ENCODE peak calls at places on chromosomes 11 and 22, in five cellular contexts. One of them, this sample, is unnamed. For H3K4me1, the result is how much of the 10 kb centered on the place peaks cover.

GRCh38 chr11:62602141-62603071 is 741 bp upstream of the MTA2 start:
- DNase-seq in Panc1: no peak
- DNase-seq in GM23338: peak
- DNase-seq in A549: no peak
- DNase-seq in HepG2: no peak
- DNase-seq in this sample: no peak

GRCh38 chr11:111476366-111476765 is 35.8 kb downstream of the BTG4 start:
- DNase-seq in Panc1: no peak
- DNase-seq in HepG2: no peak
- DNase-seq in A549: no peak
- DNase-seq in GM23338: no peak
- DNase-seq in this sample: no peak

GRCh38 chr11:17633987-17634775 is 85.2 kb upstream of the MYOD1 start:
- DNase-seq in Panc1: no peak
- DNase-seq in A549: no peak
- DNase-seq in GM23338: no peak
- DNase-seq in HepG2: no peak
- DNase-seq in this sample: no peak

GRCh38 chr11:57405271-57405890 is 14.9 kb upstream of the PRG2 start:
- DNase-seq in HepG2: no peak
- DNase-seq in A549: no peak
- DNase-seq in Panc1: no peak
- DNase-seq in GM23338: no peak
- DNase-seq in this sample: no peak

GRCh38 chr11:2465201-2466068 is 20.6 kb downstream of the KCNQ1 start:
- DNase-seq in GM23338: no peak
- DNase-seq in Panc1: no peak
- DNase-seq in HepG2: no peak
- DNase-seq in A549: no peak
- DNase-seq in this sample: no peak

GRCh38 chr22:20869234-20869633 is 10.4 kb downstream of the SNAP29 start:
- DNase-seq in HepG2: no peak
- DNase-seq in A549: no peak
- DNase-seq in GM23338: no peak
- DNase-seq in Panc1: no peak
- DNase-seq in this sample: no peak

GRCh38 chr11:129862123-129862522 is 33.3 kb downstream of the NFRKB start:
- DNase-seq in Panc1: no peak
- DNase-seq in A549: peak
- DNase-seq in GM23338: peak
- DNase-seq in HepG2: no peak
- DNase-seq in this sample: no peak

GRCh38 chr22:31870890-31871289 is 73.4 kb upstream of the YWHAH start:
- DNase-seq in Panc1: peak
- DNase-seq in HepG2: no peak
- DNase-seq in A549: peak
- DNase-seq in GM23338: no peak
- DNase-seq in this sample: no peak

GRCh38 chr11:11020747-11021149 is 162.9 kb upstream of the ZBED5 start:
- DNase-seq in A549: no peak
- DNase-seq in Panc1: no peak
- DNase-seq in GM23338: peak
- DNase-seq in HepG2: no peak
- DNase-seq in this sample: no peak

GRCh38 chr22:25759825-25760231 is 17.8 kb downstream of the MYO18B start:
- DNase-seq in GM23338: no peak
- DNase-seq in HepG2: peak
- DNase-seq in A549: peak
- DNase-seq in Panc1: peak
- DNase-seq in this sample: no peak

GRCh38 chr11:109034341-109034696 is 369.4 kb downstream of the DDX10 start:
- DNase-seq in HepG2: no peak
- DNase-seq in Panc1: no peak
- DNase-seq in A549: no peak
- DNase-seq in GM23338: no peak
- DNase-seq in this sample: no peak

GRCh38 chr22:27839261-27839660 is 37.7 kb upstream of the MN1 start:
- DNase-seq in A549: no peak
- DNase-seq in GM23338: no peak
- DNase-seq in Panc1: no peak
- DNase-seq in HepG2: no peak
- DNase-seq in this sample: no peak

GRCh38 chr11:86043765-86044534 is 24.9 kb downstream of the PICALM start:
- DNase-seq in A549: no peak
- DNase-seq in HepG2: no peak
- DNase-seq in GM23338: no peak
- DNase-seq in Panc1: no peak
- DNase-seq in this sample: no peak

GRCh38 chr11:122229611-122230386 is 113.8 kb upstream of the BLID start:
- DNase-seq in HepG2: peak
- DNase-seq in GM23338: peak
- DNase-seq in Panc1: no peak
- DNase-seq in A549: no peak
- DNase-seq in this sample: no peak
- TF ChIP-seq REST in HepG2: no peak
- TF ChIP-seq REST in GM23338: no peak
- TF ChIP-seq REST in Panc1: no peak
- TF ChIP-seq REST in A549: no peak
- TF ChIP-seq REST in this sample: no peak

GRCh38 chr11:63869171-63869591 is 30.3 kb downstream of the MARK2 start:
- DNase-seq in HepG2: no peak
- DNase-seq in GM23338: no peak
- DNase-seq in Panc1: no peak
- DNase-seq in A549: no peak
- DNase-seq in this sample: no peak

GRCh38 chr11:63870351-63871197 is 31.7 kb downstream of the MARK2 start:
- DNase-seq in Panc1: no peak
- DNase-seq in GM23338: no peak
- DNase-seq in A549: no peak
- DNase-seq in HepG2: no peak
- DNase-seq in this sample: no peak

GRCh38 chr11:63867511-63867910 is 28.6 kb downstream of the MARK2 start:
- DNase-seq in HepG2: no peak
- DNase-seq in Panc1: no peak
- DNase-seq in GM23338: no peak
- DNase-seq in A549: no peak
- DNase-seq in this sample: no peak

GRCh38 chr11:63869686-63870085 is 30.8 kb downstream of the MARK2 start:
- DNase-seq in HepG2: no peak
- DNase-seq in A549: no peak
- DNase-seq in Panc1: no peak
- DNase-seq in GM23338: no peak
- DNase-seq in this sample: no peak

DNA sequence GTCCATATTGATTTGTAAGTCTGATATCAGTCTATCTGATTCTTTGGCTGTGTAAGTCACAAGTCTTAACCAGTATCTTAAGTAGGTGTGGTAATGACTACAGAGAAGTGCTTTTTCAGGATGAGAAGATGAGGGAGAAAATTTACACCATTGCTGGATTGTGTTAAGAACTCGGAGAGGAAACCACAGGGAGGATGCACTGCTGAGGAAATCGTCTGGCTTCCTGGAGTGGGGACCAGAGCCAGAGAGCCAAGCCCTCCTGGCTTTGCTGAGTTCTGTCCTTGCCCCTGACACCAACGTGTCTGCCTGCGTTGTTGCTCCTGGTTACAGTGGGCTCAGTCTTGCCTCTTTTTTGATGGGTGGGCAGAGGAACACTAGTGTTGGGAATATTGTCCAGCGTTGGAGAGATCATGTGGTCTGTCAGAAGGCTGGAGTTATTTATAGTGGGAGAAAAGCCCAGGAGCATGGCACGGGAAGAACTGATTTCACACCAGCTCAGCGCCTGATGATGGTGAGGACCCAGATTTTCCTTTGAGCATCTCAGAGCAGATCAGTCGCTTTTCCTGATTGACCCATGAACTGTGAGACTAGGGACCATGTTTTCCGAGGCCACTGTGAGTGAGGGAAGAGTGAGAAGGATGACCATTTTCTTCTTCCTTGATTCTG is 29.6 kb downstream of the MARK2 start:
- DNase-seq in A549: no peak
- DNase-seq in Panc1: no peak
- DNase-seq in GM23338: no peak
- DNase-seq in HepG2: no peak
- DNase-seq in this sample: no peak
- H3K4me1 ChIP-seq in A549: half or more
- H3K4me1 ChIP-seq in Panc1: under half
- H3K4me1 ChIP-seq in GM23338: under half
- H3K4me1 ChIP-seq in HepG2: under half
- H3K4me1 ChIP-seq in this sample: half or more

DNA sequence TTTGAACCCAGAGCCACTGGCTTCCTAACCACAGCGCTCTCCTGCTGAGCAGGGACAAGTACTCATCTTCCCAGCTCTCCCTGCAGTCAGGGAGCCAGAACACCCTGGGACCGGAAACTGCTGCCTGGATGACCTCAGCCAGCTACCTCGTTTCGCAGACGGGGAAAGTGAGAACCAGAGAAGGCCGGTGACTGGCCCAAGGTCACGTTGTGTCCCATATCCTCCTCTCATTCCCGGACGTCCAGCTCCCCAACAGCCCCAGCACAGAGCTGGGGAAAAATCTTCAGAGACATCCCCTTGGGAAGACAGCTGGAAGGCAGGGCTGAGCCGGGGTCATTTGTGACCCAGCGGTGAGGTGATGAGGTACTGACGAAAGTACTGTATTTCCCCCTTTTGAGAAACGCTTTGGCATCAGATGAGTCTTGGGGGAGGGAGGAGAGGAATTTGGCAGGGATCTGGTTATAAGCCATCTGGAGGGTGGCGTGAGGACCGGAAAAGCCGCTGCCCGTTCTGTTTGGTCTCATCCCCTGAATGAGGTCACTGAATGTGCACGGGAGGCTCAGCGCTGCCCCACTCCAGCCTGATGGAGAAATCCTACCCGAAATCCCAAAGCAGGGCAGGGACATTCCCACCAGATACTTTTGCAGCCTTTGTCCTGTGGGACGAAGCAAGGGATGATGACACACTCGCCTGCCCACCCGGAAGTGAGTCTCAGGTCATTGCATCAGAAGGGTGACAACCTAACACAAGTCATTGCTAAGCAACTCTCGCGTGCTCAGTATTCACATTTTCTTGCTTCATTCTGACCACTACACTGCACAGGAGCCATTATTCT is 41.1 kb downstream of the LIF start:
- DNase-seq in A549: peak
- DNase-seq in GM23338: no peak
- DNase-seq in HepG2: peak
- DNase-seq in Panc1: peak
- DNase-seq in this sample: no peak
- TF ChIP-seq REST in A549: no peak
- TF ChIP-seq REST in GM23338: no peak
- TF ChIP-seq REST in HepG2: no peak
- TF ChIP-seq REST in Panc1: no peak
- TF ChIP-seq REST in this sample: no peak

DNA sequence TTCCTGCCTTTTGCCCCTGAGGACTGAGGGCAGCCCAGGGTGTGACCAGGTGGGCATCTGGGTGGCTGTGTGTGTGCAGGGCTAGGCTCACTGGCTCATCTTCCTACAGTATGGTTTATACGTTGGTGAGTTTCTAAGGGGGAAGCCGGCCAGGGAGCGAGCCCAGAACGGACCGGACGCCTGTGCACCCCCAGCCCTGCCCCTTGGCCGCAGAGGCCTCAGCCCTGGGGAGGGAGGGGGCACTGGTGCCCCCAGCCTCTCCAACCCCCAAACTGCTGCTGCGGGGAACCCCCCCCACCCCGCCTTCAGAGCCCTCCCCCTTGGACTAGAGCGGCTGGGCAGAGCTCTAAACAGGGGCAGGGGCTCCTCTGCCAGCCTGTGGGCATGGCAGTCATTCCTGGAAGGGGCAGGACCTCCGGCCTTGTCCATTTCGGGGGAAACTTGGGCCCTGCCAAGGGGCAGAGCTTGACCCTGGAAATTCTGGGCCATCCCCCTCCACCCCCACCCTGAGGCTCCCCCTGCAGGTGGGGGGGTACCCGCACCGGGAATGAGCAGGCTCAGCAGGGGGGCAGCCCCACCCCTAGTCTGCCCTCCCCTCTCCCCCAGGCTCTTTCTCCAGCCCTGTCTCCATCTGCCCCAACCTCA is 5.4 kb downstream of the YIF1A start:
- DNase-seq in GM23338: no peak
- DNase-seq in HepG2: no peak
- DNase-seq in A549: no peak
- DNase-seq in Panc1: no peak
- DNase-seq in this sample: no peak
- H3K4me1 ChIP-seq in GM23338: under half
- H3K4me1 ChIP-seq in HepG2: half or more
- H3K4me1 ChIP-seq in A549: under half
- H3K4me1 ChIP-seq in Panc1: under half
- H3K4me1 ChIP-seq in this sample: under half

GRCh38 chr11:59813364-59813763 is 2.8 kb upstream of the MRPL16 start:
- DNase-seq in HepG2: no peak
- DNase-seq in Panc1: no peak
- DNase-seq in GM23338: no peak
- DNase-seq in A549: no peak
- DNase-seq in this sample: no peak

GRCh38 chr11:59815754-59816153 is 5.2 kb upstream of the MRPL16 start:
- DNase-seq in GM23338: peak
- DNase-seq in Panc1: no peak
- DNase-seq in HepG2: no peak
- DNase-seq in A549: no peak
- DNase-seq in this sample: no peak

GRCh38 chr11:59822989-59823566 is 12.5 kb upstream of the MRPL16 start:
- DNase-seq in GM23338: peak
- DNase-seq in A549: peak
- DNase-seq in HepG2: peak
- DNase-seq in Panc1: peak
- DNase-seq in this sample: no peak

DNA sequence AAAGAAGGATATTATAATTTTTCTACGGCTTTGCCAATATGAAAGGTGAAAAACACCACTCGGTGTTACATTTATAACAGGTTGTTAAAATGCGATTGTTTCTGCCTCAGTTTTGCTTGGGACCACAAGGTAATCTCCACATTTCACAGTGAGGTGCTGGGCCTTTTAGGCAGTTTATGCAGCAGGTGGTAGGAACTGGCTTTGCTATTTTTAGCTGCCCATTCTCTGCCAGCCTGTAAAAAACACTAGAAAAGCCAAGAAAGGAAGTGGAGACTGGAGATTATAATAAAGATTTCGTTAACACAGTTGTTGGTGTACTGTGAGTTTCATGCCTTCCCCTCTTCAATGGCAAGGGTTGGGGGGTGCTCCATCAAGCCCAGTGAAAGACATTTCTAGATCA is 8.0 kb upstream of the MRPL16 start:
- DNase-seq in GM23338: no peak
- DNase-seq in Panc1: no peak
- DNase-seq in HepG2: no peak
- DNase-seq in A549: no peak
- DNase-seq in this sample: no peak
- TF ChIP-seq REST in GM23338: no peak
- TF ChIP-seq REST in Panc1: no peak
- TF ChIP-seq REST in HepG2: no peak
- TF ChIP-seq REST in A549: no peak
- TF ChIP-seq REST in this sample: no peak

GRCh38 chr11:69294621-69295078 is 695 bp downstream of the MYEOV start:
- DNase-seq in GM23338: no peak
- DNase-seq in HepG2: no peak
- DNase-seq in A549: no peak
- DNase-seq in Panc1: no peak
- DNase-seq in this sample: no peak
- H3K4me1 ChIP-seq in GM23338: under half
- H3K4me1 ChIP-seq in HepG2: under half
- H3K4me1 ChIP-seq in A549: half or more
- H3K4me1 ChIP-seq in Panc1: under half
- H3K4me1 ChIP-seq in this sample: under half

GRCh38 chr11:34890812-34891211 is 25.4 kb downstream of the APIP start:
- DNase-seq in A549: no peak
- DNase-seq in GM23338: peak
- DNase-seq in Panc1: no peak
- DNase-seq in HepG2: peak
- DNase-seq in this sample: no peak
- TF ChIP-seq REST in A549: no peak
- TF ChIP-seq REST in GM23338: no peak
- TF ChIP-seq REST in Panc1: no peak
- TF ChIP-seq REST in HepG2: no peak
- TF ChIP-seq REST in this sample: no peak

This sample was measured in GM12878.